ENCODE peak calls at places on chromosomes 3 and 15, in seven cellular contexts. F, J, G, S, M, X and Q are unnamed samples.

GRCh38 chr3:47163990-47164848 is at the start of gene SETD2:
- DNase-seq in S (peak; percentile 88), G (peak; percentile 87), J (peak; percentile 89), M (peak; percentile 97), F (peak; percentile 89), X (peak; percentile 96), Q (peak; percentile 92)

GRCh38 chr3:39848365-39848764 is 39.0 kb downstream of the MYRIP start:
- DNase-seq in G (peak; percentile 28), F (no peak), M (no peak), X (no peak), S (no peak), J (no peak), Q (no peak)

GRCh38 chr3:186095584-186096061 is 13.3 kb downstream of the ETV5 start:
- DNase-seq in F (no peak), G (no peak), M (no peak), J (no peak), S (no peak), X (no peak), Q (no peak)

GRCh38 chr3:156750874-156751245 is 75.3 kb upstream of the LEKR1 start:
- DNase-seq in G (peak; percentile 66), F (peak; percentile 28), J (peak; percentile 60), S (no peak), M (no peak), X (no peak), Q (no peak)

GRCh38 chr3:132135628-132136333 is 101.0 kb upstream of the CPNE4 start:
- DNase-seq in X (no peak), G (peak; percentile 95), M (no peak), S (no peak), J (peak; percentile 98), F (peak; percentile 10), Q (no peak)

GRCh38 chr3:178260887-178261286 is 275.3 kb upstream of the KCNMB2 start:
- DNase-seq in S (no peak), G (peak; percentile 28), J (no peak), X (no peak), M (no peak), F (no peak), Q (no peak)

GRCh38 chr3:59908700-59909099 is 858.9 kb upstream of the CFAP20DC start:
- DNase-seq in M (no peak), F (no peak), G (no peak), X (no peak), S (no peak), J (no peak), Q (no peak)

GRCh38 chr3:129481783-129482332 is 41.8 kb downstream of the IFT122 start:
- DNase-seq in S (peak; percentile 33), F (no peak), G (peak; percentile 76), M (peak; percentile 86), X (peak; percentile 63), J (peak; percentile 25), Q (no peak)

GRCh38 chr3:194261581-194262063 is 89.5 kb downstream of the CPN2 start:
- DNase-seq in J (no peak), X (no peak), F (no peak), M (peak; percentile 70), G (no peak), S (no peak), Q (no peak)

GRCh38 chr3:49157289-49157688 is 8.8 kb downstream of the CCDC71 start:
- DNase-seq in F (no peak), X (no peak), M (no peak), J (no peak), S (no peak), G (no peak), Q (no peak)

GRCh38 chr3:106309274-106309673 is 440.5 kb upstream of the CBLB start:
- DNase-seq in G (no peak), X (no peak), J (no peak), F (no peak), M (no peak), S (no peak), Q (no peak)

DNA sequence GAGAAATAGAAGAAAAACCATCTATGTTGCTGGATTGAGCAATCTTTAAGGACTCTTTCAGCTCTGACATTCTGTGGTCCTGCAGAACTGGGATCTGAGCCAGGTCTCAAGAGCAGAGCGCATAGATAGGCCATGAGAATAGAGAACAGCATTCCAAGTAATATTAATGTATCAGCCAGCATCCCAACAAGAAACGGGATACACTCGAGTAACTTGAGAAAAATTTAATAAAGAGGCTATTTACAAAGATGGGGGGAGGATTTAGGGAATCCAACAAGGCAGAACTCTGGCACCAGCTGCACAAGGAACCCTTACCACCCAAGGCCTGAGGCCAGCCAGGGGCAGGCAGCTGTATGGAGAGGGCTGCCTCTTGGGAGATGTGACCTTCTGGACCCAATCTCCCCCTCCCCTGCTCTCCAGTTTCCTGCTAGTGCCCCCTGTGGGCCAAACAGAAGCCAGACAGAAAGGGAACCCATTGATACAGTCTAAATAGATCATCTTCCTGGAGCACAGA is 8.2 kb downstream of the TMOD2 start:
- DNase-seq in J (peak; percentile 94), G (peak; percentile 97), X (peak; percentile 27), M (no peak), S (no peak), F (peak; percentile 13), Q (no peak)
- TF ChIP-seq CTCF in J (peak; percentile 68), G (peak; percentile 42), X (no peak), M (no peak), S (peak; percentile 22), F (peak; percentile 32), Q (peak; percentile 41)

GRCh38 chr15:26032162-26032846 is 169.2 kb upstream of the ATP10A start:
- DNase-seq in X (no peak), J (no peak), M (peak; percentile 26), S (no peak), F (no peak), G (no peak), Q (peak; percentile 31)

GRCh38 chr15:26038693-26039092 is 175.6 kb upstream of the ATP10A start:
- DNase-seq in F (no peak), X (no peak), G (no peak), J (no peak), M (peak; percentile 13), S (no peak), Q (no peak)

DNA sequence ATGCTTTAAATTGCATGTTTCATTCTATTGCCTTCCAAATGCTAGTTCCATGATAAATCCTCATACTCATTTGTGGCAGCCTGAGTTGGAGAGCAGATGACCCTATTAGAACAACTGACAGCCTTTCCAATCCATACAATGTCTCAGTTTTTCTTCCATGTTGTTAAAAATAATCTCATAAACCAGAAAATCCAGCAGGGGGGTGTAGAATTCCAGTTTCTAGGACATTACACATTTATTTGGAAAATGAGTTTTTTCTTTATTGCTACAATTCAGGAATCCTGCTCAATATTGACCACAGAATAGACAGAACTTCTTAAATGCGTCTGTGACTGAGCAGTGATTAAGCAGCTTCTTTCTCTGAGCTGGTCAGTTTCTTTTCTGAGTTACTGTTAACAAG is 174.2 kb upstream of the ATP10A start:
- DNase-seq in M (no peak), F (no peak), G (peak; percentile 3), S (no peak), J (no peak), X (no peak), Q (no peak)
- TF ChIP-seq CTCF in M (no peak), F (no peak), G (peak; percentile 15), S (no peak), J (peak; percentile 72), X (no peak), Q (no peak)

GRCh38 chr15:78642341-78642740 is 1.3 kb upstream of the CHRNB4 start:
- DNase-seq in G (no peak), J (no peak), F (no peak), S (no peak), X (no peak), M (no peak), Q (no peak)

GRCh38 chr15:78638658-78639314 is 2.2 kb downstream of the CHRNB4 start:
- DNase-seq in X (no peak), G (peak; percentile 36), M (no peak), J (peak; percentile 9), S (peak; percentile 59), F (peak; percentile 68), Q (peak; percentile 79)

GRCh38 chr15:78641876-78642275 is 866 bp upstream of the CHRNB4 start:
- DNase-seq in X (no peak), J (no peak), F (no peak), M (no peak), G (no peak), S (no peak), Q (no peak)

GRCh38 chr15:78640527-78640839 is 527 bp downstream of the CHRNB4 start:
- DNase-seq in M (no peak), G (no peak), F (no peak), S (no peak), X (no peak), J (no peak), Q (no peak)

GRCh38 chr15:78640840-78641733 is at the start of gene CHRNB4:
- DNase-seq in G (no peak), X (no peak), F (no peak), J (no peak), M (no peak), S (no peak), Q (no peak)
- TF ChIP-seq CTCF in G (no peak), X (no peak), F (no peak), J (no peak), M (no peak), S (no peak), Q (no peak)

DNA sequence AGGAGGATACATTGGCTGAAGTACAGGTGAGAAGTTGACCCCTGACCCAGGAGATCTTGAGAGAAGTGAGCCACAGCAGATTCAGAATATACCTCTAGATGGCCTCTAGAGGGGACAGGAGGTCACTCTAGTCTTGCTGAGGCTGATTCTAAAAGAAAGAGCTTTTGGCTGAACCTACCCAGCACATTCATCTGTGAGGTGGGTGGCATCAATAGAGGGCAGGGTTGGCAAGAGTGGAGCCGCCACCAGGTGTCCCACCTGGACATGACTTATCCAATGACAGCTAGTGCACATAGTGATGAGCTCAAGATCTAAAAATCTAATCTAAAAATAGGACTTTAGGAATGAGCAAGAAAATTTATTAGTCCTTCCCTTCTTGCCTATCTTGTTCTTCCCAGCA is 51.6 kb downstream of the CYP19A1 start:
- DNase-seq in S (no peak), J (no peak), F (no peak), G (no peak), M (no peak), X (no peak), Q (no peak)
- TF ChIP-seq CTCF in S (no peak), J (no peak), F (no peak), G (no peak), M (no peak), X (no peak), Q (no peak)

DNA sequence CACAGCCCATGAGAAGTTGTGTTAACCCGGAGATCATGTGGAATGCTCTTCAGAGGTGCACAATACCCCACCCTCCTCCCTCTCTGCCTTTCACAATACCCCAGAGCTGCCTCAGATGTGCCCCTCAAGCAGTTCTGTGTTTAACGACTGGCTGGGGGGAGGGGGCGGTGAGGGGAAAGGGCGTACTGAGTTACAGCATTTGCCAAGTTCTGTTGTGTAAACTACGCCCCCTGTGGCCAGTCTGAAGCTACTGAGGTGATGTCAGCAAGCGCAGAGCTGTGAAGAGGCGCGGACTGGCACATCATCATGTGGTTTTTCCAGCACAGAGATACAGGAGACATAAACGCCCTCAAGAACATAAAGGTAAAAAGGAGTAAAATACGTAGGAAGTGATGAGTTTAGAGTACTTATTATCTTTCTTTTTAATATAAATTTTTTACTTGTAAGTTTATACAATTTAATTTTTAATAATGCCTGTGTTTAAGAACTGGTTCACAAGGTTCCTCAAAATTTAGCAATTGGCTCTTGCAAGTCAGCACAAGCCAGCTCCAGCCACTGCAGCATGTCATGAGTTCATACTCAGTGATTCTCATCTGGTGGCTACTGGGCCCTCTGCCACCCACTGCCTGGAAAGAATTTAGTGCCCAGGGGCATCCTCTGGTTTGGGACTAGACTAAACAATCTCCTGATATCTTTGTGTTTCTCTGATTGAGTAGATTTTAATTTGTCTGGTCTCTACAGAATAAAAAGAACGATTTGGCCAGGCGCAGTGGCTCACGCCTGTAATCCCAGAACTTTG is 1.7 kb downstream of the EPB42 start:
- DNase-seq in S (no peak), X (no peak), J (peak; percentile 43), F (peak; percentile 43), M (no peak), G (peak; percentile 10), Q (no peak)
- TF ChIP-seq CTCF in S (no peak), X (no peak), J (peak; percentile 71), F (peak; percentile 61), M (no peak), G (peak; percentile 19), Q (peak; percentile 60)